ENCODE peak calls at places on chromosomes 7 and 10, in ten cellular contexts. K is transverse colon, U is stomach, D is spleen, W is K562, C is suprapubic skin, S is breast epithelium, F is Panc1, R is GM12878, Y is endothelial cell of umbilical vein. Q is an unnamed sample.

GRCh38 chr7:44277851-44278250 is 47.5 kb downstream of the CAMK2B start:
- DNase-seq in K (peak; percentile 1), U (no peak), D (no peak), W (no peak), C (peak; percentile 75), S (peak; percentile 33), F (no peak), R (no peak), Y (no peak), Q (peak; percentile 38)

GRCh38 chr7:45007106-45007505 is 7.1 kb downstream of the CCM2 start:
- DNase-seq in K (no peak), U (no peak), D (no peak), W (no peak), C (no peak), S (no peak), F (no peak), R (no peak), Y (no peak), Q (no peak)

GRCh38 chr7:36090976-36091375 is 62.1 kb upstream of the EEPD1 start:
- DNase-seq in K (no peak), U (no peak), D (no peak), W (no peak), C (no peak), S (no peak), F (no peak), R (no peak), Y (no peak), Q (no peak)

GRCh38 chr10:26844381-26844780 is 16.4 kb downstream of the ABI1 start:
- DNase-seq in K (no peak), U (no peak), D (no peak), W (no peak), C (no peak), S (no peak), F (no peak), R (no peak), Y (no peak), Q (no peak)

GRCh38 chr10:102517553-102517952 is 13.8 kb downstream of the SUFU start:
- DNase-seq in K (no peak), U (no peak), D (peak; percentile 9), W (no peak), C (no peak), S (no peak), F (no peak), R (no peak), Y (no peak), Q (no peak)

GRCh38 chr7:29194594-29195417 is at the start of gene CHN2:
- DNase-seq in K (peak; percentile 76), U (peak; percentile 75), D (peak; percentile 91), W (no peak), C (peak; percentile 87), S (peak; percentile 52), F (no peak), R (no peak), Y (peak; percentile 42), Q (peak; percentile 54)

GRCh38 chr7:77993823-77994222 is 195.2 kb downstream of the PHTF2 start:
- DNase-seq in K (no peak), U (no peak), D (no peak), W (no peak), C (no peak), S (no peak), F (no peak), R (no peak), Y (no peak), Q (peak; percentile 41)

GRCh38 chr7:96319444-96319843 is 2.5 kb downstream of the SLC25A13 start:
- DNase-seq in K (no peak), U (no peak), D (no peak), W (no peak), C (no peak), S (no peak), F (no peak), R (no peak), Y (peak; percentile 54), Q (no peak)

GRCh38 chr7:20199015-20199737 is 18.0 kb downstream of the MACC1 start:
- DNase-seq in K (peak; percentile 85), U (peak; percentile 34), D (peak; percentile 76), W (peak; percentile 23), C (no peak), S (no peak), F (no peak), R (peak; percentile 94), Y (peak; percentile 83), Q (peak; percentile 76)

GRCh38 chr7:9709211-9709610 is 1264.5 kb upstream of the PHF14 start:
- DNase-seq in K (no peak), U (no peak), D (no peak), W (no peak), C (no peak), S (no peak), F (no peak), R (no peak), Y (no peak), Q (no peak)

GRCh38 chr10:1412531-1413189 is 324.7 kb downstream of the ADARB2 start:
- DNase-seq in K (no peak), U (peak; percentile 14), D (peak; percentile 46), W (no peak), C (no peak), S (no peak), F (no peak), R (no peak), Y (no peak), Q (no peak)

GRCh38 chr7:75866497-75867389 is 12.1 kb upstream of the RHBDD2 start:
- DNase-seq in K (peak; percentile 54), U (peak; percentile 66), D (peak; percentile 82), W (peak; percentile 80), C (no peak), S (no peak), F (peak; percentile 75), R (no peak), Y (peak; percentile 66), Q (peak; percentile 84)

GRCh38 chr7:105268056-105268455 is 120.7 kb downstream of the SRPK2 start:
- DNase-seq in K (no peak), U (no peak), D (no peak), W (no peak), C (no peak), S (no peak), F (peak; percentile 27), R (no peak), Y (no peak), Q (no peak)

GRCh38 chr10:33331020-33331557 is 3.4 kb downstream of the NRP1 start:
- DNase-seq in K (no peak), U (no peak), D (no peak), W (no peak), C (no peak), S (no peak), F (no peak), R (no peak), Y (peak; percentile 73), Q (no peak)

GRCh38 chr10:33334170-33334838 is at the start of gene NRP1:
- DNase-seq in K (peak; percentile 32), U (no peak), D (peak; percentile 78), W (no peak), C (no peak), S (no peak), F (no peak), R (no peak), Y (peak; percentile 64), Q (no peak)

GRCh38 chr10:33333260-33334169 is 952 bp downstream of the NRP1 start:
- DNase-seq in K (peak; percentile 13), U (no peak), D (no peak), W (no peak), C (no peak), S (no peak), F (no peak), R (no peak), Y (peak; percentile 55), Q (no peak)

GRCh38 chr10:33330543-33331019 is 3.9 kb downstream of the NRP1 start:
- DNase-seq in K (peak; percentile 87), U (peak; percentile 85), D (peak; percentile 88), W (peak; percentile 70), C (peak; percentile 91), S (peak; percentile 81), F (no peak), R (peak; percentile 13), Y (peak; percentile 92), Q (no peak)

GRCh38 chr10:33332183-33333031 is 2.1 kb downstream of the NRP1 start:
- DNase-seq in K (no peak), U (no peak), D (no peak), W (no peak), C (no peak), S (no peak), F (no peak), R (no peak), Y (peak; percentile 69), Q (no peak)
- TF ChIP-seq POLR2AphosphoS5 in K (peak; percentile 20), U (peak; percentile 19), D (no peak), W (no peak), C (no peak), S (peak; percentile 59), F (no peak), R (no peak), Y (peak; percentile 12), Q (no peak)

DNA sequence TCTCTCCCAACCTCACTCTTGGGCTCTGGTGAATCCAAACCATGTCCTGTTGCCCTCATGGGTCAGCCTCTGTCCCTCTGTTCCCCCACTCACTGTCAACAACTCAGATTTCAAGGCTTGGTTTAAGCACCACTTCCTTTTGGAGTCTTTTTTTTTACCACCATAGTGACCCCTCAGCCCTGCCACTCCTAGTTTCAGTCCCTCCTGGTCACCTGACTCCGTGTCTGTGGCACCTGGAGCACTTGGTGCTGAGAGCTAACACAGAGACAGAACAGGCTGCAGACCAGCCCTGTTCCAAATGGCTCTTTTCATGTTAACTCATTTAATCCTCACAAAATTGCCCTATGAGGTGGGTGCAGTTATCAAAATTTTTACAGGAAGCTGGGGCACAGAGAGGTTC is 53.6 kb upstream of the SMNDC1 start:
- DNase-seq in K (peak; percentile 38), U (no peak), D (no peak), W (no peak), C (no peak), S (no peak), F (no peak), R (no peak), Y (no peak), Q (no peak)
- H3K4me1 ChIP-seq in K (peaks cover 7% of the 10 kb centered on the region), U (peaks cover 19% of the 10 kb centered on the region), D (peaks cover 25% of the 10 kb centered on the region), W (peaks cover 8% of the 10 kb centered on the region), C (peaks cover 13% of the 10 kb centered on the region), S (no peaks in the 10 kb centered on the region), F (peaks cover 22% of the 10 kb centered on the region), R (peaks cover 66% of the 10 kb centered on the region), Y (peaks cover 18% of the 10 kb centered on the region), Q (peaks cover 29% of the 10 kb centered on the region)

DNA sequence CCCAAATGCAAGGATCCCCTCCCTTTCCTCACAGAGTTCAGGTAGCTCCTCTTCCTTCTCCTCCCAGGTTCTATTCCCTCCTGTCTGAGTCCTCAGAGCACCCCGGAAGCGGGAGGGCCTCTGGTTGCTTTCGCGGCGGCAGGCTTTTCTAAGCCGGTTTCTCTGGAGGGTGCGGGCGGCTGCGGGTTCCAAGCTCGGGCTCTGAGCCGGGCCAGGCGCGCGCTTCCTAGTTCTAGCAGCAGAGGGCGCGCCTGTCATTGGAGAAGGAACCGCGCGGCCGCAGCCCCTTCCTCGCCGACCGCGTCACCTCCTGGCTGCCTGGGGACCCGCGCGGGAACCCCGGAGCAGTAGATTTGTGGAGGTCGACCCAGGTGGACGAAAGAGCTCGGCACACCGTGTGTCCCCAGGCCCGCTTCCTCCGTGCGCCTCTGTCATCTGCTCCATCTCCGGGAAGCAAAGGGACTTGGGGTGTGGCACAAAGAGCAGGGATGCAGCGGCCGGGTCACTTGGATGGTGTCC is 388.9 kb upstream of the PODXL start:
- DNase-seq in K (peak; percentile 42), U (peak; percentile 60), D (no peak), W (peak; percentile 89), C (peak; percentile 80), S (no peak), F (no peak), R (no peak), Y (peak; percentile 46), Q (peak; percentile 88)
- TF ChIP-seq CTCF in K (peak; percentile 83), U (peak; percentile 73), D (peak; percentile 23), W (peak; percentile 96), C (peak; percentile 91), S (peak; percentile 83), F (peak; percentile 96), R (peak; percentile 76), Y (peak; percentile 93), Q (peak; percentile 76)

GRCh38 chr10:129075936-129076335 is 391.1 kb upstream of the MGMT start:
- DNase-seq in K (no peak), U (no peak), D (no peak), W (no peak), C (no peak), S (no peak), F (no peak), R (no peak), Y (no peak), Q (no peak)
- TF ChIP-seq POLR2AphosphoS5 in K (no peak), U (no peak), D (no peak), W (no peak), C (no peak), S (no peak), F (no peak), R (no peak), Y (no peak), Q (no peak)